ENCODE peak calls at places on chromosomes 2 and 18, in four cellular contexts. J, L, C and E are unnamed samples. For H3K4me1, the result is how much of the 10 kb centered on the place peaks cover.

GRCh38 chr2:3078684-3079083 is 298.9 kb downstream of the EIPR1 start:
- DNase-seq in J (no peak), L (no peak), C (no peak), E (no peak)

GRCh38 chr2:159349674-159350299 is 63.3 kb upstream of the WDSUB1 start:
- DNase-seq in J (peak), L (no peak), C (no peak), E (no peak)

GRCh38 chr18:74806073-74806472 is 208.4 kb downstream of the ZNF407 start:
- DNase-seq in J (no peak), L (no peak), C (no peak), E (no peak)

GRCh38 chr2:9033385-9034175 is 30.1 kb upstream of the MBOAT2 start:
- DNase-seq in J (no peak), L (no peak), C (no peak), E (no peak)

GRCh38 chr2:181178823-181179412 is 198.5 kb downstream of the UBE2E3 start:
- DNase-seq in J (no peak), L (no peak), C (no peak), E (no peak)

GRCh38 chr2:153543639-153544071 is 65.1 kb upstream of the RPRM start:
- DNase-seq in J (no peak), L (no peak), C (no peak), E (no peak)

GRCh38 chr2:126480033-126480432 is 175.9 kb upstream of the GYPC start:
- DNase-seq in J (no peak), L (no peak), C (no peak), E (no peak)

GRCh38 chr2:173568054-173568453 is 213.4 kb downstream of the CDCA7 start:
- DNase-seq in J (no peak), L (no peak), C (no peak), E (no peak)

GRCh38 chr2:204325468-204325867 is 219.8 kb upstream of the PARD3B start:
- DNase-seq in J (peak), L (no peak), C (peak), E (peak)

GRCh38 chr2:20381457-20381856 is 30.8 kb upstream of the PUM2 start:
- DNase-seq in J (peak), L (no peak), C (peak), E (peak)

GRCh38 chr2:201108341-201108740 is 7.6 kb upstream of the CFLAR start:
- DNase-seq in J (no peak), L (no peak), C (no peak), E (no peak)

GRCh38 chr2:199136241-199136640 is 321.5 kb downstream of the SATB2 start:
- DNase-seq in J (peak), L (no peak), C (no peak), E (no peak)

GRCh38 chr2:65920659-65921058 is 488.3 kb upstream of the SPRED2 start:
- DNase-seq in J (no peak), L (no peak), C (no peak), E (no peak)

GRCh38 chr2:217714268-217714643 is 288.5 kb downstream of the TNS1 start:
- DNase-seq in J (peak), L (no peak), C (peak), E (peak)

GRCh38 chr2:237073552-237073951 is 12.1 kb upstream of the COPS8 start:
- DNase-seq in J (peak), L (no peak), C (peak), E (no peak)

GRCh38 chr2:88191722-88192042 is 21.5 kb downstream of the THNSL2 start:
- DNase-seq in J (no peak), L (no peak), C (no peak), E (no peak)

GRCh38 chr2:176582990-176583481 is 313.8 kb downstream of the MTX2 start:
- DNase-seq in J (peak), L (no peak), C (peak), E (peak)

GRCh38 chr2:54482725-54483124 is 26.6 kb downstream of the SPTBN1 start:
- DNase-seq in J (peak), L (no peak), C (peak), E (peak)

GRCh38 chr2:54479422-54479821 is 23.3 kb downstream of the SPTBN1 start:
- DNase-seq in J (no peak), L (no peak), C (peak), E (no peak)

GRCh38 chr2:54481686-54482085 is 25.6 kb downstream of the SPTBN1 start:
- DNase-seq in J (no peak), L (no peak), C (no peak), E (no peak)

GRCh38 chr2:54478899-54479298 is 22.8 kb downstream of the SPTBN1 start:
- DNase-seq in J (no peak), L (no peak), C (no peak), E (no peak)

DNA sequence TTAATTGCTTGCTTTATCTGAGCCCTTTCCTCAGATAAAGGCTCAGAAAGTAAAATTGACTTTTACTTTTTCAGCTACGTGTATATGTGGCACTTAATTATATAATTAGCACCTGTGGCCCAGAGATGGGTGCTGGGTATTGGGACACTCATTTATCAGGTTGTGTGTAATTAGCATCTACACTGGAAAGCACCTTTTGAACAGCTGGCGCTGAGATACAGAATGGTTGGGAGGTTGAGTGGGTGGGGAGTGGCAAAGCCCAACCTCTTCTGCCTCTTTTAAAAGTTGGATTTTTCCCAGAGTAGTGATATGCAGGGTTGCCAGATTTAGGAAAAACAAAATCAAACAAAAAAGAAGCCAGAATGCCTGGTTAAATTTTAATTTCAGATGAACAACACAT is 23.9 kb downstream of the SPTBN1 start:
- DNase-seq in J (no peak), L (no peak), C (no peak), E (no peak)
- H3K27ac ChIP-seq in J (no peak), L (no peak), C (no peak), E (no peak)

GRCh38 chr2:45928946-45929345 is 277.5 kb downstream of the PRKCE start:
- DNase-seq in J (no peak), L (no peak), C (no peak), E (no peak)
- H3K4me1 ChIP-seq in J (under half), L (under half), C (under half), E (under half)

GRCh38 chr2:119407430-119408220 is 24.0 kb upstream of the TMEM37 start:
- DNase-seq in J (peak), L (no peak), C (peak), E (peak)
- H3K27ac ChIP-seq in J (no peak), L (no peak), C (no peak), E (no peak)

GRCh38 chr2:160813506-160813858 is 319.9 kb upstream of the RBMS1 start:
- DNase-seq in J (no peak), L (no peak), C (no peak), E (no peak)

GRCh38 chr2:160822006-160822405 is 328.4 kb upstream of the RBMS1 start:
- DNase-seq in J (no peak), L (no peak), C (no peak), E (no peak)

GRCh38 chr2:160812830-160813505 is 319.4 kb upstream of the RBMS1 start:
- DNase-seq in J (no peak), L (no peak), C (no peak), E (no peak)

GRCh38 chr2:160816916-160817315 is 323.3 kb upstream of the RBMS1 start:
- DNase-seq in J (no peak), L (no peak), C (no peak), E (no peak)
- H3K4me1 ChIP-seq in J (under half), L (under half), C (under half), E (under half)

DNA sequence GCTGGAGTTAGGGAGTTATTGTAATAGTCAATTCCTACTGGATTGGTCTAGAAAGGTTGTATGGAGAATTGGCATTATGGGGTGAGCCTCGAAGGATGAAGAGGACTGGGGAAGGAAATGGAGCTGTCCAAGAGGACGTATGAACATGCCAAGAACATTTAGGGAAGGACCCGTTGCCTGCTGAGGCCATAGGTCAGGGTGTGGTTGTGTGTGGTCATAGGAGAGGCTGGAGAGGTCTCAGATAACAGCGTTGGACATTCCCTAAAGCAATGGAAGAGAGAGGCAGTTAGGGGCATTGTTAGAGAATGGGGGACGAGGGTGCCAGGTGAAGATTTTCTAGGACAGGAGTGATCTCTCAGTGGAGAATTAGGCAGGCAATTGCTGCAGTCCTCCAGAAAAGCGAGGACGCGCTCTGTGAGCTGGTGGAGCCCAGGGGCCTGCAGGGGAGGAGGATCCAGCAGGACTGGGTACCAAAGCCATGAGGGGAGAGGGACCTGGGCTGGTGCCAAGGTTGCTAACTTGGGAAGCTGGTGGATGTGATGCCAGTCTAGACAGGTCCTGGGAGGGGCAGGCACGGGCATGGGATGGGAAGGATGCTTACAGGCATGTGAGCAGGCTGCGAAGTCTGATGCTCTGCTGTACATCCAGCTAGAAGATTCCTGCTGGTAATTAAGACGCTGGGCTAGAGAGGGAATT is 9.4 kb upstream of the PSD4 start:
- DNase-seq in J (no peak), L (no peak), C (no peak), E (no peak)
- H3K27ac ChIP-seq in J (no peak), L (no peak), C (no peak), E (peak)